ENCODE peak calls at places on chromosome 13, in five cellular contexts. U, I, J, V and N are unnamed samples.

GRCh38 chr13:28049215-28049614 is 51.2 kb downstream of the FLT3 start:
- DNase-seq in I (no peak), V (no peak), J (no peak), U (no peak), N (no peak)

GRCh38 chr13:113875829-113876228 is 12.0 kb upstream of the GAS6 start:
- DNase-seq in V (no peak), U (no peak), J (no peak), I (no peak), N (no peak)

GRCh38 chr13:27483421-27483820 is 33.1 kb upstream of the MTIF3 start:
- DNase-seq in V (no peak), U (no peak), I (no peak), J (no peak), N (no peak)

GRCh38 chr13:107205318-107206112 is 637.6 kb upstream of the ARGLU1 start:
- DNase-seq in I (peak; percentile 56), V (no peak), J (peak; percentile 86), U (peak; percentile 65), N (no peak)

GRCh38 chr13:29339386-29340272 is 255.9 kb downstream of the SLC7A1 start:
- DNase-seq in J (no peak), V (no peak), U (no peak), I (no peak), N (no peak)

GRCh38 chr13:52851153-52851962 is 2.9 kb upstream of the PCDH8 start:
- DNase-seq in V (no peak), I (peak; percentile 34), U (peak; percentile 40), J (peak; percentile 68), N (no peak)

GRCh38 chr13:111049791-111050538 is 65.1 kb upstream of the ARHGEF7 start:
- DNase-seq in I (no peak), U (peak; percentile 36), V (no peak), J (peak; percentile 40), N (no peak)

GRCh38 chr13:105587786-105588185 is 947.7 kb downstream of the EFNB2 start:
- DNase-seq in I (peak; percentile 70), U (no peak), V (no peak), J (peak; percentile 66), N (no peak)

GRCh38 chr13:42041684-42042035 is 6.8 kb upstream of the DGKH start:
- DNase-seq in V (no peak), J (peak; percentile 83), I (peak; percentile 52), U (peak; percentile 41), N (no peak)

GRCh38 chr13:112032186-112032835 is 34.6 kb upstream of the SOX1 start:
- DNase-seq in J (peak; percentile 60), V (no peak), I (peak; percentile 69), U (no peak), N (no peak)

GRCh38 chr13:32446778-32447465 is 19.0 kb upstream of the N4BP2L1 start:
- DNase-seq in V (no peak), U (no peak), I (no peak), J (no peak), N (no peak)